ENCODE peak calls at places on chromosomes 6 and 20, in four cellular contexts. T is immature natural killer cell, O is Calu3, P is LHCN-M2. J is an unnamed sample.

GRCh38 chr6:30770164-30770563 is 25.8 kb upstream of the IER3 start:
- DNase-seq in T (no peak), O (no peak), P (peak), J (no peak)

GRCh38 chr6:117555882-117556498 is 46.3 kb downstream of the GOPC start:
- DNase-seq in T (peak), O (peak), P (peak), J (peak)

GRCh38 chr6:119347466-119348307 is 1.9 kb downstream of the MAN1A1 start:
- DNase-seq in T (peak), O (peak), P (peak), J (peak)

GRCh38 chr6:73631849-73632248 is 21.9 kb downstream of the SLC17A5 start:
- DNase-seq in T (no peak), O (no peak), P (no peak), J (no peak)

GRCh38 chr6:90284236-90284744 is 12.4 kb downstream of the BACH2 start:
- DNase-seq in T (no peak), O (peak), P (peak), J (no peak)

GRCh38 chr6:119147101-119148053 is 68.9 kb upstream of the FAM184A start:
- DNase-seq in T (no peak), O (peak), P (peak), J (no peak)

GRCh38 chr6:98946877-98947410 is 802 bp downstream of the FBXL4 start:
- DNase-seq in T (no peak), O (peak), P (peak), J (peak)

GRCh38 chr20:45347936-45348809 is at the start of gene SDC4:
- DNase-seq in T (peak), O (peak), P (no peak), J (peak)

GRCh38 chr6:33073431-33073871 is at the start of gene HLA-DPA1:
- DNase-seq in T (peak), O (peak), P (peak), J (peak)

GRCh38 chr6:170024940-170025339 is 265.9 kb downstream of the DLL1 start:
- DNase-seq in T (no peak), O (no peak), P (no peak), J (peak)

GRCh38 chr6:81865712-81866111 is 113.2 kb upstream of the TENT5A start:
- DNase-seq in T (no peak), O (no peak), P (peak), J (no peak)

GRCh38 chr20:24492698-24493097 is 23.3 kb downstream of the SYNDIG1 start:
- DNase-seq in T (no peak), O (no peak), P (no peak), J (no peak)

GRCh38 chr6:157570104-157570503 is 189.1 kb downstream of the ZDHHC14 start:
- DNase-seq in T (no peak), O (no peak), P (no peak), J (no peak)

GRCh38 chr20:58024241-58024721 is 204.2 kb downstream of the ANKRD60 start:
- DNase-seq in T (no peak), O (no peak), P (no peak), J (no peak)

GRCh38 chr6:139608872-139609271 is 234.4 kb upstream of the CITED2 start:
- DNase-seq in T (no peak), O (no peak), P (peak), J (no peak)

GRCh38 chr6:134405386-134406087 is 87.6 kb upstream of the SGK1 start:
- DNase-seq in T (no peak), O (no peak), P (no peak), J (no peak)

GRCh38 chr6:142478117-142478516 is 176.3 kb downstream of the ADGRG6 start:
- DNase-seq in T (no peak), O (no peak), P (peak), J (no peak)

GRCh38 chr20:1702288-1702687 is 44.7 kb upstream of the SIRPG start:
- DNase-seq in T (no peak), O (no peak), P (peak), J (no peak)

GRCh38 chr6:33858804-33859203 is 55.0 kb upstream of the MLN start:
- DNase-seq in T (no peak), O (no peak), P (no peak), J (no peak)

GRCh38 chr6:161434921-161435411 is 161.1 kb upstream of the AGPAT4 start:
- DNase-seq in T (no peak), O (peak), P (peak), J (peak)

GRCh38 chr6:168247456-168248147 is 72.0 kb downstream of the DACT2 start:
- DNase-seq in T (no peak), O (peak), P (no peak), J (no peak)

GRCh38 chr20:11454966-11455799 is 462.5 kb upstream of the BTBD3 start:
- DNase-seq in T (no peak), O (peak), P (peak), J (no peak)

GRCh38 chr6:149093643-149094042 is 223.9 kb upstream of the TAB2 start:
- DNase-seq in T (no peak), O (no peak), P (peak), J (no peak)

GRCh38 chr20:31708839-31709534 is 13.7 kb downstream of the BCL2L1 start:
- DNase-seq in T (no peak), O (no peak), P (no peak), J (no peak)

GRCh38 chr6:151313060-151313459 is 73.3 kb downstream of the AKAP12 start:
- DNase-seq in T (no peak), O (no peak), P (no peak), J (no peak)

J was measured in heart right ventricle.